ENCODE peak calls at places on chromosomes 6 and 20, in six cellular contexts. U, D, F, M, Y and R are unnamed samples.

GRCh38 chr20:22689246-22689645 is 104.9 kb upstream of the FOXA2 start:
- DNase-seq in F (no peak), Y (peak; percentile 36), M (no peak), D (no peak), U (no peak), R (no peak)

GRCh38 chr20:19974621-19975435 is 42.3 kb upstream of the NAA20 start:
- DNase-seq in D (peak; percentile 69), M (peak; percentile 90), Y (peak; percentile 88), F (peak; percentile 79), U (no peak), R (peak; percentile 94)

GRCh38 chr6:150204705-150205472 is 62.0 kb downstream of the PPP1R14C start:
- DNase-seq in Y (no peak), M (no peak), U (no peak), D (no peak), F (no peak), R (no peak)

GRCh38 chr6:152259234-152259633 is 377.9 kb downstream of the SYNE1 start:
- DNase-seq in D (no peak), M (no peak), U (no peak), Y (no peak), F (no peak), R (no peak)

GRCh38 chr20:62516345-62516744 is 40.5 kb upstream of the GATA5 start:
- DNase-seq in U (no peak), Y (peak; percentile 55), F (no peak), M (no peak), D (peak; percentile 14), R (no peak)

GRCh38 chr6:170046786-170047626 is 243.9 kb downstream of the DLL1 start:
- DNase-seq in Y (peak; percentile 20), U (no peak), D (no peak), M (peak; percentile 51), F (no peak), R (peak; percentile 48)

GRCh38 chr20:17648782-17649730 is 33.0 kb downstream of the RRBP1 start:
- DNase-seq in M (peak; percentile 19), D (no peak), U (no peak), F (no peak), Y (peak; percentile 76), R (peak; percentile 76)

GRCh38 chr6:157206359-157206815 is 116.9 kb downstream of the TMEM242 start:
- DNase-seq in U (no peak), D (no peak), Y (no peak), F (no peak), M (no peak), R (no peak)

GRCh38 chr20:14569631-14570030 is 232.2 kb upstream of the FLRT3 start:
- DNase-seq in D (no peak), M (no peak), U (no peak), F (no peak), Y (no peak), R (no peak)